ENCODE peak calls at places on chromosomes 11 and 22, in ten cellular contexts. F is mesendoderm, H is trophoblast cell, Z is upper lobe of right lung, R is uterus, X is cardiac muscle cell, C is HCT116, N is right lobe of liver, Q is neural progenitor cell, Y is lower lobe of right lung. E is an unnamed sample. For H3K36me3, the result is how much of the 10 kb centered on the place peaks cover.

GRCh38 chr22:33678523-33678922 is 241.8 kb downstream of the LARGE1 start:
- DNase-seq in F (no peak), H (no peak), Z (no peak), R (no peak), X (no peak), C (no peak), N (no peak), Q (no peak), Y (no peak), E (no peak)

GRCh38 chr11:78361228-78361627 is 56.4 kb downstream of the GAB2 start:
- DNase-seq in F (no peak), H (no peak), Z (no peak), R (no peak), X (no peak), C (no peak), N (no peak), Q (no peak), Y (no peak), E (no peak)

GRCh38 chr22:22684605-22685561 is 40.5 kb downstream of the GGTLC2 start:
- DNase-seq in F (peak), H (no peak), Z (no peak), R (no peak), X (peak), C (no peak), N (peak), Q (peak), Y (no peak), E (no peak)

GRCh38 chr11:14544611-14545010 is 24.4 kb upstream of the PSMA1 start:
- DNase-seq in F (no peak), H (no peak), Z (no peak), R (no peak), X (peak), C (no peak), N (no peak), Q (no peak), Y (no peak), E (no peak)

GRCh38 chr22:28978158-28978557 is 83.5 kb downstream of the C22orf31 start:
- DNase-seq in F (no peak), H (no peak), Z (no peak), R (peak), X (peak), C (peak), N (no peak), Q (no peak), Y (no peak), E (peak)

GRCh38 chr11:60343094-60343704 is 16.1 kb downstream of the MS4A6E start:
- DNase-seq in F (peak), H (no peak), Z (no peak), R (no peak), X (peak), C (peak), N (no peak), Q (peak), Y (no peak), E (no peak)

GRCh38 chr22:30459206-30460052 is 12.4 kb downstream of the SEC14L3 start:
- DNase-seq in F (no peak), H (no peak), Z (no peak), R (no peak), X (peak), C (no peak), N (no peak), Q (peak), Y (no peak), E (no peak)

GRCh38 chr11:2097356-2097997 is 41.7 kb downstream of the IGF2 start:
- DNase-seq in F (peak), H (no peak), Z (peak), R (peak), X (peak), C (no peak), N (peak), Q (peak), Y (peak), E (peak)

GRCh38 chr11:67033661-67034166 is 10.8 kb downstream of the SYT12 start:
- DNase-seq in F (no peak), H (no peak), Z (no peak), R (peak), X (peak), C (no peak), N (no peak), Q (no peak), Y (no peak), E (no peak)

GRCh38 chr11:111282663-111283062 is 15.7 kb upstream of the POU2AF3 start:
- DNase-seq in F (no peak), H (no peak), Z (no peak), R (no peak), X (no peak), C (no peak), N (no peak), Q (no peak), Y (no peak), E (no peak)

GRCh38 chr11:47186076-47186936 is at the start of gene PACSIN3:
- DNase-seq in F (peak), H (peak), Z (peak), R (peak), X (peak), C (no peak), N (no peak), Q (peak), Y (peak), E (peak)

GRCh38 chr11:125935629-125936199 is 10.1 kb upstream of the VSIG10L2 start:
- DNase-seq in F (no peak), H (no peak), Z (peak), R (peak), X (peak), C (no peak), N (no peak), Q (no peak), Y (no peak), E (no peak)

DNA sequence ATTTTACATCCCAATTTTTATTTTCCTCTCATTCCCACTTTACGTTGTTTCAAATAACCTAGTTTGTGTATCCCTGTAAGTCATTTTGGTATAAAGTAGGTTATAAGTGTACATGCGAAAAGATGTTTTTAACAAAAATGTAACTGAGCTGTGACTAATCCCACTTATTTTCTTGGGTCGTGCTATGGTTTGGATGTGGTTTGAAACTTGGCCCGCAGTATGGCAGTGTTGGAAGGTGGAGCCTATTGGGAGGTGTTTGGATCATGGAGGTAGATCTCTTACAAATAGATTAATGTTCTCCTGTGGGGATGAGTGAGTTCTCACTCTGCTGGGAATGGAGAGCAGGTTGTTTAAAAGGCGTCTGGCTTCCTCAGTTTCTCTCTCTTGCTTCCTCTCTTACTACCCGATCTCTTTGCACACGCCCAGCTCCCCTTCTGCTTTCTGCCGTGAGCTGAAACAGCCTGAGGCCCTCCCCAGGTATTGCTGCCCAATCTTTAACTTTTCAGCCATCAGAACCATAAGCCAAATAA is 7.2 kb downstream of the RPL27A start:
- DNase-seq in F (no peak), H (no peak), Z (no peak), R (no peak), X (no peak), C (no peak), N (no peak), Q (no peak), Y (no peak), E (no peak)
- H3K36me3 ChIP-seq in F (under half), H (under half), Z (half or more), R (under half), X (under half), C (under half), N (under half), Q (under half), Y (half or more), E (half or more)

GRCh38 chr11:70422692-70423522 is 24.6 kb downstream of the CTTN start:
- DNase-seq in F (no peak), H (no peak), Z (no peak), R (no peak), X (no peak), C (no peak), N (no peak), Q (no peak), Y (no peak), E (no peak)
- H3K36me3 ChIP-seq in F (under half), H (half or more), Z (half or more), R (under half), X (under half), C (half or more), N (half or more), Q (under half), Y (half or more), E (half or more)

DNA sequence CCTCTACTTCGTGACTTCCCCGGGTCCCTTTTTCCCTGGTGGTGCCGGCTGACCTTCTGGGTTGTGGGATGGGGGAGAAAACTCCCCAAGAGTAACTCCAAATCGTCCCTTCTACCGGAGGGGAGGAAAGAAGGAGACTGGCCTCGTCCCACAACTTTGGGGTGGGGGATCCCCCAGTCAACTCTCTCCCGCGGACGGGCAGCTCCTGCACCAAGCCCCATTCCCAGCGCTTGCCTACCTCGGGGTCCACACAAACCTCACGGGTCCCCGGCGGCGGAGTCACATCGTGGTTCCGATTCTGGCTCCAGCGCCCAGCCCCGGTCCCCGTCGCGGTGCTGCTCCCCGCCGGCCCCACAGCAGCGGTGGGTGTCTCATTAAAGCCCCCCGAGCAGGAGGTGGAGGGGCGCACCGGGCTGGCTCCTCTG is 317 bp downstream of the BDNF start:
- DNase-seq in F (no peak), H (no peak), Z (peak), R (no peak), X (no peak), C (no peak), N (no peak), Q (no peak), Y (peak), E (peak)
- H3K36me3 ChIP-seq in F (under half), H (under half), Z (under half), R (under half), X (under half), C (under half), N (under half), Q (under half), Y (under half), E (under half)

GRCh38 chr11:61800331-61801281 is 7.9 kb downstream of the FEN1 start:
- DNase-seq in F (no peak), H (no peak), Z (no peak), R (no peak), X (no peak), C (no peak), N (no peak), Q (no peak), Y (no peak), E (no peak)

GRCh38 chr11:61799665-61800284 is 7.1 kb downstream of the FEN1 start:
- DNase-seq in F (no peak), H (no peak), Z (no peak), R (no peak), X (no peak), C (no peak), N (no peak), Q (no peak), Y (no peak), E (no peak)

GRCh38 chr11:61805146-61805545 is 11.7 kb downstream of the FADS1 start:
- DNase-seq in F (no peak), H (no peak), Z (no peak), R (no peak), X (no peak), C (no peak), N (no peak), Q (no peak), Y (no peak), E (no peak)

GRCh38 chr11:61806785-61807184 is 10.0 kb downstream of the FADS1 start:
- DNase-seq in F (no peak), H (no peak), Z (no peak), R (no peak), X (no peak), C (no peak), N (no peak), Q (no peak), Y (no peak), E (no peak)

GRCh38 chr11:61803889-61804647 is 11.4 kb downstream of the FEN1 start:
- DNase-seq in F (no peak), H (no peak), Z (no peak), R (no peak), X (peak), C (no peak), N (no peak), Q (no peak), Y (no peak), E (no peak)
- H3K36me3 ChIP-seq in F (under half), H (half or more), Z (half or more), R (under half), X (half or more), C (under half), N (under half), Q (under half), Y (half or more), E (under half)

DNA sequence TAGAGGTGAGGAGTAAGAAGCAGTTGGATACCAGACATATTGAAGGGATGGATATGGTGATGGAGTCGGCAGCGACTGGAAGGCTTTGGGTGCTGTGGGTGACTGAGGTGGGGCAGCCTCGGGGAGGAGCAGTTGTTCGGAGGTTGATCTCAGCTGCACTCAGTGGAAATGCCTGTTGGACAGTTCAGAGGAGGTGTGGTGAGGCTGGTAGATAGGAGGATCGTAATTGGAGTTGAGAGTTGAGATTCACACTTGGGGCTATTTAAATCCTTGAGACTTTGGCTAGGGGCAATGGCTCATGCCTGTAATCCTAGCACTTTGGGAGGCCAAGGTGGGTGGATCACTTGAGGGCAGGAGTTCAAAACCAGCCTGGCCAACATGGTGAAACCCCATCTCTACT is 6.9 kb downstream of the OTUB1 start:
- DNase-seq in F (no peak), H (no peak), Z (no peak), R (no peak), X (no peak), C (no peak), N (no peak), Q (no peak), Y (no peak), E (no peak)
- H3K36me3 ChIP-seq in F (under half), H (half or more), Z (half or more), R (under half), X (under half), C (under half), N (under half), Q (under half), Y (half or more), E (under half)

E was measured in psoas muscle.